ENCODE peak calls at places on chromosome 14, in ten cellular contexts. U, E, J, K, A, W, Y, D, O and H are unnamed samples.

GRCh38 chr14:66606826-66607225 is 98.9 kb downstream of the GPHN start:
- DNase-seq in U (no peak), E (no peak), J (no peak), K (no peak), A (no peak), W (no peak), Y (no peak), D (no peak), O (no peak), H (no peak)

GRCh38 chr14:78131201-78131600 is 39.0 kb upstream of the NRXN3 start:
- DNase-seq in U (no peak), E (no peak), J (no peak), K (no peak), A (no peak), W (no peak), Y (no peak), D (peak), O (no peak), H (no peak)

GRCh38 chr14:61517861-61518802 is 177.2 kb upstream of the HIF1A start:
- DNase-seq in U (no peak), E (no peak), J (no peak), K (no peak), A (no peak), W (peak), Y (no peak), D (no peak), O (no peak), H (no peak)

GRCh38 chr14:23578560-23579310 is at the start of gene JPH4:
- DNase-seq in U (no peak), E (no peak), J (no peak), K (no peak), A (no peak), W (no peak), Y (no peak), D (no peak), O (no peak), H (no peak)

GRCh38 chr14:30272848-30273563 is 286.0 kb upstream of the G2E3 start:
- DNase-seq in U (no peak), E (no peak), J (no peak), K (no peak), A (no peak), W (no peak), Y (no peak), D (no peak), O (no peak), H (no peak)

GRCh38 chr14:91911474-91912032 is 35.9 kb downstream of the FBLN5 start:
- DNase-seq in U (peak), E (no peak), J (peak), K (peak), A (no peak), W (no peak), Y (peak), D (peak), O (peak), H (no peak)

GRCh38 chr14:51093371-51094281 is 1.3 kb downstream of the TRIM9 start:
- DNase-seq in U (peak), E (no peak), J (no peak), K (no peak), A (peak), W (peak), Y (no peak), D (peak), O (no peak), H (peak)

GRCh38 chr14:95250936-95251335 is 68.8 kb downstream of the CLMN start:
- DNase-seq in U (no peak), E (peak), J (no peak), K (no peak), A (no peak), W (no peak), Y (no peak), D (no peak), O (no peak), H (no peak)

GRCh38 chr14:29584992-29585391 is 342.7 kb downstream of the PRKD1 start:
- DNase-seq in U (peak), E (no peak), J (peak), K (no peak), A (peak), W (peak), Y (no peak), D (no peak), O (peak), H (peak)

GRCh38 chr14:50823051-50823762 is 7.8 kb downstream of the NIN start:
- DNase-seq in U (no peak), E (no peak), J (peak), K (no peak), A (peak), W (peak), Y (no peak), D (no peak), O (no peak), H (no peak)